ENCODE peak calls at places on chromosome 17, in six cellular contexts. O is endothelial cell, A is fibroblast of pulmonary artery, E is MM.1S, Q is cardiac fibroblast, Z is cardiac muscle cell. X is an unnamed sample.
A peak's percentile ranks its signal among the peaks of the same experiment; 100 is the strongest.

GRCh38 chr17:44081681-44082080 is 11.1 kb downstream of the G6PC3 start:
- DNase-seq in E (no peak), Z (no peak), A (no peak), Q (peak; percentile 44), O (no peak), X (no peak)

GRCh38 chr17:40598021-40598927 is 33.0 kb upstream of the CCR7 start:
- DNase-seq in O (no peak), E (no peak), A (no peak), Q (no peak), Z (no peak), X (no peak)

GRCh38 chr17:17104494-17104893 is 62.2 kb downstream of the MPRIP start:
- DNase-seq in A (no peak), O (no peak), E (no peak), Q (no peak), Z (no peak), X (no peak)

GRCh38 chr17:82287849-82288601 is 14.5 kb upstream of the CSNK1D start:
- DNase-seq in A (peak; percentile 93), E (no peak), Z (peak; percentile 89), Q (peak; percentile 99), O (no peak), X (peak; percentile 39)

GRCh38 chr17:30393491-30393890 is 14.8 kb downstream of the CPD start:
- DNase-seq in A (no peak), E (no peak), Z (no peak), Q (no peak), O (no peak), X (no peak)

GRCh38 chr17:45224671-45225050 is 3.0 kb downstream of the FMNL1 start:
- DNase-seq in A (no peak), E (peak; percentile 21), Z (no peak), O (no peak), Q (no peak), X (no peak)

GRCh38 chr17:75155191-75155601 is 884 bp upstream of the JPT1 start:
- DNase-seq in A (no peak), O (no peak), Q (no peak), Z (no peak), E (no peak), X (no peak)

GRCh38 chr17:16423226-16423872 is 8.0 kb downstream of the TRPV2 start:
- DNase-seq in E (no peak), A (no peak), Z (no peak), O (no peak), Q (no peak), X (no peak)

GRCh38 chr17:32275060-32276042 is 9.7 kb downstream of the RHBDL3 start:
- DNase-seq in Q (peak; percentile 92), O (no peak), E (no peak), Z (peak; percentile 74), A (peak; percentile 73), X (peak; percentile 84)
- TF ChIP-seq CTCF in Q (no peak), O (no peak), E (no peak), Z (no peak), A (no peak), X (no peak)

GRCh38 chr17:72338847-72339790 is 218.3 kb downstream of the SOX9 start:
- DNase-seq in E (no peak), A (peak; percentile 94), O (peak; percentile 48), Z (peak; percentile 95), Q (peak; percentile 94), X (peak; percentile 91)
- TF ChIP-seq CTCF in E (no peak), A (no peak), O (no peak), Z (no peak), Q (no peak), X (no peak)

GRCh38 chr17:19613979-19614378 is 34.6 kb upstream of the ALDH3A2 start:
- DNase-seq in Q (no peak), O (no peak), E (no peak), A (no peak), Z (no peak), X (no peak)

GRCh38 chr17:19610879-19611278 is 37.7 kb upstream of the ALDH3A2 start:
- DNase-seq in Z (no peak), Q (no peak), O (no peak), A (no peak), E (no peak), X (no peak)

GRCh38 chr17:19619705-19620325 is 28.7 kb upstream of the ALDH3A2 start:
- DNase-seq in O (no peak), Q (no peak), Z (no peak), E (no peak), A (no peak), X (no peak)

GRCh38 chr17:19618015-19618414 is 30.5 kb upstream of the ALDH3A2 start:
- DNase-seq in Z (no peak), A (no peak), Q (no peak), O (no peak), E (no peak), X (no peak)

GRCh38 chr17:19614900-19615299 is 33.7 kb upstream of the ALDH3A2 start:
- DNase-seq in O (no peak), E (no peak), Q (no peak), A (no peak), Z (no peak), X (no peak)
- TF ChIP-seq CTCF in O (no peak), E (no peak), Q (no peak), A (no peak), Z (no peak), X (no peak)

DNA sequence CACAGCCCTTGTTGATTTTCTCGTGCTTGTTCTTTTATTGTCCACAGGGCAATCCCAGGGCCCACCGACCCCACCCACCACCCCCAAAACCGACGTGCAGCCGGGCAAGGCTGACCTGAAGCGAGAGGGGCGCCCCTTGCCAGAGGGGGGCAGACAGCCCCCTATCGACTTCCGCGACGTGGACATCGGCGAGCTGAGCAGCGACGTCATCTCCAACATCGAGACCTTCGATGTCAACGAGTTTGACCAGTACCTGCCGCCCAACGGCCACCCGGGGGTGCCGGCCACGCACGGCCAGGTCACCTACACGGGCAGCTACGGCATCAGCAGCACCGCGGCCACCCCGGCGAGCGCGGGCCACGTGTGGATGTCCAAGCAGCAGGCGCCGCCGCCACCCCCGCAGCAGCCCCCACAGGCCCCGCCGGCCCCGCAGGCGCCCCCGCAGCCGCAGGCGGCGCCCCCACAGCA is 2.7 kb downstream of the SOX9 start:
- DNase-seq in Z (no peak), O (no peak), A (no peak), Q (no peak), E (no peak), X (no peak)
- TF ChIP-seq CTCF in Z (no peak), O (no peak), A (no peak), Q (no peak), E (no peak), X (no peak)

GRCh38 chr17:1561420-1562177 is 993 bp downstream of the PITPNA start:
- DNase-seq in Z (peak; percentile 29), E (peak; percentile 40), A (peak; percentile 16), Q (peak; percentile 22), O (peak; percentile 40), X (peak; percentile 67)
- TF ChIP-seq CTCF in Z (peak; percentile 43), E (peak; percentile 38), A (no peak), Q (peak; percentile 5), O (no peak), X (peak; percentile 28)